ENCODE peak calls at places on chromosomes 13 and 19, in five cellular contexts. W is upper lobe of right lung; C is kidney epithelial cell; D is AG10803; E is stimulated activated CD4-positive, alpha-beta T cell treated with anti-CD3 and anti-CD28 coated beads, Interleukin-2, amount 100 ng/mL, for 24 hours. U is an unnamed sample.

GRCh38 chr13:110047511-110047910 is 259.4 kb downstream of the COL4A1 start:
- DNase-seq in W (peak), C (peak), D (peak), E (no peak), U (peak)

GRCh38 chr19:46288896-46289588 is 7.8 kb upstream of the HIF3A start:
- DNase-seq in W (no peak), C (peak), D (peak), E (no peak), U (peak)

GRCh38 chr19:33227242-33227650 is 1.6 kb upstream of the SLC7A10 start:
- DNase-seq in W (peak), C (no peak), D (peak), E (no peak), U (no peak)

GRCh38 chr13:50892162-50892944 is 17.2 kb upstream of the RNASEH2B start:
- DNase-seq in W (no peak), C (no peak), D (no peak), E (no peak), U (no peak)

GRCh38 chr19:3125900-3126524 is 9.8 kb upstream of the GNA15 start:
- DNase-seq in W (peak), C (no peak), D (peak), E (peak), U (peak)

GRCh38 chr13:42836930-42837329 is 55.5 kb downstream of the FAM216B start:
- DNase-seq in W (no peak), C (peak), D (peak), E (no peak), U (peak)

GRCh38 chr19:13838071-13838942 is 38.6 kb upstream of the NANOS3 start:
- DNase-seq in W (no peak), C (no peak), D (no peak), E (no peak), U (no peak)

GRCh38 chr13:100274942-100275506 is 186.1 kb downstream of the PCCA start:
- DNase-seq in W (no peak), C (peak), D (no peak), E (no peak), U (no peak)

GRCh38 chr19:13788991-13789390 is 6.3 kb upstream of the ZSWIM4 start:
- DNase-seq in W (no peak), C (no peak), D (peak), E (no peak), U (no peak)

GRCh38 chr19:51733742-51734522 is 10.1 kb upstream of the HAS1 start:
- DNase-seq in W (no peak), C (no peak), D (no peak), E (no peak), U (no peak)

GRCh38 chr19:45136507-45137178 is 24.1 kb downstream of the NKPD1 start:
- DNase-seq in W (no peak), C (no peak), D (no peak), E (no peak), U (no peak)